ENCODE peak calls at places on chromosomes 4 and X, in six cellular contexts. B is activated T-helper 1 cell treated with anti-CD3 and anti-CD28 coated beads, Interleukin-2, amount 50 U/mL, for 16 hours; O is sciatic nerve; C is suprapubic skin; G is M059J; W is choroid plexus epithelial cell. F is an unnamed sample.

GRCh38 chrX:49163555-49164419 is 1.2 kb downstream of the MAGIX start:
- DNase-seq in B (peak), O (peak), C (peak), G (peak), W (peak), F (peak)

GRCh38 chrX:150548251-150548650 is 20.2 kb upstream of the MTM1 start:
- DNase-seq in B (no peak), O (no peak), C (no peak), G (no peak), W (no peak), F (no peak)

GRCh38 chrX:116198810-116199209 is 28.3 kb downstream of the AGTR2 start:
- DNase-seq in B (no peak), O (no peak), C (no peak), G (peak), W (peak), F (no peak)

GRCh38 chr4:76058888-76059426 is 15.6 kb upstream of the ART3 start:
- DNase-seq in B (no peak), O (no peak), C (no peak), G (no peak), W (no peak), F (no peak)

GRCh38 chr4:87103691-87104187 is 116.7 kb downstream of the KLHL8 start:
- DNase-seq in B (no peak), O (no peak), C (no peak), G (peak), W (peak), F (no peak)

GRCh38 chr4:184387351-184387750 is 87.0 kb downstream of the IRF2 start:
- DNase-seq in B (no peak), O (no peak), C (no peak), G (no peak), W (no peak), F (no peak)

GRCh38 chr4:87975466-87975865 is at the start of gene SPP1:
- DNase-seq in B (no peak), O (no peak), C (no peak), G (peak), W (peak), F (no peak)

GRCh38 chr4:12411072-12411471 is 982.4 kb upstream of the HS3ST1 start:
- DNase-seq in B (no peak), O (no peak), C (no peak), G (no peak), W (peak), F (no peak)

GRCh38 chr4:64781737-64782326 is 372.6 kb upstream of the TECRL start:
- DNase-seq in B (no peak), O (no peak), C (no peak), G (peak), W (peak), F (no peak)

GRCh38 chrX:42783456-42783855 is 5.5 kb upstream of the PPP1R2C start:
- DNase-seq in B (no peak), O (no peak), C (no peak), G (peak), W (no peak), F (no peak)

GRCh38 chr4:105350859-105351494 is 122.9 kb downstream of the PPA2 start:
- DNase-seq in B (no peak), O (no peak), C (no peak), G (peak), W (no peak), F (no peak)

GRCh38 chrX:1434871-1435240 is 17.9 kb downstream of the ASMTL start:
- DNase-seq in B (no peak), O (peak), C (peak), G (no peak), W (no peak), F (no peak)

GRCh38 chrX:132786217-132786616 is 172.2 kb downstream of the HS6ST2 start:
- DNase-seq in B (no peak), O (no peak), C (no peak), G (peak), W (peak), F (no peak)

GRCh38 chrX:114051667-114052315 is 532.1 kb upstream of the HTR2C start:
- DNase-seq in B (no peak), O (no peak), C (no peak), G (no peak), W (no peak), F (no peak)

GRCh38 chr4:41573458-41574129 is 35.6 kb downstream of the LIMCH1 start:
- DNase-seq in B (no peak), O (no peak), C (no peak), G (peak), W (no peak), F (no peak)

GRCh38 chr4:112652216-112652615 is 15.3 kb downstream of the LARP7 start:
- DNase-seq in B (no peak), O (no peak), C (no peak), G (no peak), W (no peak), F (no peak)

GRCh38 chrX:113868169-113868568 is 715.7 kb upstream of the HTR2C start:
- DNase-seq in B (no peak), O (no peak), C (no peak), G (peak), W (no peak), F (peak)

GRCh38 chr4:40548256-40548655 is 81.4 kb downstream of the RBM47 start:
- DNase-seq in B (no peak), O (no peak), C (no peak), G (peak), W (peak), F (no peak)

GRCh38 chr4:118765399-118765798 is 70.5 kb downstream of the SEC24D start:
- DNase-seq in B (no peak), O (no peak), C (no peak), G (peak), W (peak), F (no peak)

GRCh38 chr4:124943145-124943889 is 230.8 kb upstream of the ANKRD50 start:
- DNase-seq in B (no peak), O (no peak), C (no peak), G (no peak), W (peak), F (no peak)

GRCh38 chr4:153467897-153468262 is 1.7 kb downstream of the TMEM131L start:
- DNase-seq in B (no peak), O (no peak), C (no peak), G (no peak), W (no peak), F (no peak)

GRCh38 chr4:139686988-139687387 is 21.4 kb downstream of the MGST2 start:
- DNase-seq in B (no peak), O (no peak), C (no peak), G (no peak), W (no peak), F (no peak)

GRCh38 chr4:182369211-182369610 is 126.0 kb downstream of the TENM3 start:
- DNase-seq in B (no peak), O (no peak), C (no peak), G (peak), W (peak), F (no peak)

GRCh38 chrX:123756320-123756719 is 23.5 kb upstream of the THOC2 start:
- DNase-seq in B (no peak), O (no peak), C (no peak), G (peak), W (no peak), F (no peak)